ENCODE peak calls at places on chromosome 7, in five cellular contexts. One of them, this sample, is unnamed. For H3K9me3, the result is how much of the 10 kb centered on the place peaks cover.

GRCh38 chr7:78141533-78142281 is 343.1 kb downstream of the PHTF2 start:
- DNase-seq in prostate gland: no peak
- DNase-seq in endothelial cell of umbilical vein: no peak
- DNase-seq in upper lobe of left lung: no peak
- DNase-seq in breast epithelium: no peak
- DNase-seq in this sample: no peak

GRCh38 chr7:143096146-143096545 is 35.7 kb upstream of the PIP start:
- DNase-seq in upper lobe of left lung: no peak
- DNase-seq in endothelial cell of umbilical vein: no peak
- DNase-seq in prostate gland: peak
- DNase-seq in breast epithelium: no peak
- DNase-seq in this sample: no peak

GRCh38 chr7:56063882-56064625 is at the start of gene SUMF2:
- DNase-seq in endothelial cell of umbilical vein: peak
- DNase-seq in upper lobe of left lung: peak
- DNase-seq in prostate gland: peak
- DNase-seq in breast epithelium: peak
- DNase-seq in this sample: peak

GRCh38 chr7:86647340-86648094 is 3.8 kb downstream of the GRM3 start:
- DNase-seq in endothelial cell of umbilical vein: no peak
- DNase-seq in prostate gland: no peak
- DNase-seq in upper lobe of left lung: no peak
- DNase-seq in breast epithelium: no peak
- DNase-seq in this sample: no peak

GRCh38 chr7:125391921-125392320 is 462.3 kb upstream of the POT1 start:
- DNase-seq in upper lobe of left lung: no peak
- DNase-seq in endothelial cell of umbilical vein: peak
- DNase-seq in prostate gland: no peak
- DNase-seq in breast epithelium: no peak
- DNase-seq in this sample: no peak

GRCh38 chr7:123571684-123572083 is 14.1 kb upstream of the NDUFA5 start:
- DNase-seq in endothelial cell of umbilical vein: no peak
- DNase-seq in upper lobe of left lung: no peak
- DNase-seq in prostate gland: no peak
- DNase-seq in breast epithelium: no peak
- DNase-seq in this sample: no peak

GRCh38 chr7:31948041-31948440 is 122.2 kb downstream of the PDE1C start:
- DNase-seq in upper lobe of left lung: no peak
- DNase-seq in breast epithelium: no peak
- DNase-seq in prostate gland: no peak
- DNase-seq in endothelial cell of umbilical vein: no peak
- DNase-seq in this sample: no peak

GRCh38 chr7:80420876-80421275 is 91.0 kb downstream of the GNAT3 start:
- DNase-seq in upper lobe of left lung: no peak
- DNase-seq in prostate gland: no peak
- DNase-seq in endothelial cell of umbilical vein: peak
- DNase-seq in breast epithelium: no peak
- DNase-seq in this sample: no peak

GRCh38 chr7:13130321-13130720 is 442.9 kb downstream of the ARL4A start:
- DNase-seq in upper lobe of left lung: no peak
- DNase-seq in endothelial cell of umbilical vein: no peak
- DNase-seq in breast epithelium: no peak
- DNase-seq in prostate gland: no peak
- DNase-seq in this sample: no peak

GRCh38 chr7:78151229-78151628 is 352.7 kb downstream of the PHTF2 start:
- DNase-seq in upper lobe of left lung: no peak
- DNase-seq in breast epithelium: no peak
- DNase-seq in prostate gland: no peak
- DNase-seq in endothelial cell of umbilical vein: no peak
- DNase-seq in this sample: no peak

GRCh38 chr7:19224951-19225350 is 79.7 kb upstream of the FERD3L start:
- DNase-seq in prostate gland: no peak
- DNase-seq in breast epithelium: no peak
- DNase-seq in endothelial cell of umbilical vein: no peak
- DNase-seq in upper lobe of left lung: no peak
- DNase-seq in this sample: no peak

GRCh38 chr7:43650457-43651052 is 67.6 kb downstream of the STK17A start:
- DNase-seq in prostate gland: no peak
- DNase-seq in upper lobe of left lung: no peak
- DNase-seq in endothelial cell of umbilical vein: peak
- DNase-seq in breast epithelium: no peak
- DNase-seq in this sample: no peak

GRCh38 chr7:43649755-43650274 is 66.9 kb downstream of the STK17A start:
- DNase-seq in prostate gland: no peak
- DNase-seq in upper lobe of left lung: peak
- DNase-seq in breast epithelium: no peak
- DNase-seq in endothelial cell of umbilical vein: peak
- DNase-seq in this sample: no peak

GRCh38 chr7:43647314-43647691 is 64.4 kb downstream of the STK17A start:
- DNase-seq in prostate gland: no peak
- DNase-seq in upper lobe of left lung: no peak
- DNase-seq in breast epithelium: no peak
- DNase-seq in endothelial cell of umbilical vein: peak
- DNase-seq in this sample: no peak

GRCh38 chr7:43647772-43648643 is 65.1 kb downstream of the STK17A start:
- DNase-seq in endothelial cell of umbilical vein: peak
- DNase-seq in upper lobe of left lung: peak
- DNase-seq in breast epithelium: no peak
- DNase-seq in prostate gland: peak
- DNase-seq in this sample: peak

GRCh38 chr7:43648725-43649406 is 66.0 kb downstream of the STK17A start:
- DNase-seq in upper lobe of left lung: peak
- DNase-seq in endothelial cell of umbilical vein: peak
- DNase-seq in prostate gland: no peak
- DNase-seq in breast epithelium: no peak
- DNase-seq in this sample: no peak
- TF ChIP-seq POLR2AphosphoS5 in upper lobe of left lung: no peak
- TF ChIP-seq POLR2AphosphoS5 in endothelial cell of umbilical vein: peak
- TF ChIP-seq POLR2AphosphoS5 in prostate gland: no peak
- TF ChIP-seq POLR2AphosphoS5 in breast epithelium: no peak
- TF ChIP-seq POLR2AphosphoS5 in this sample: no peak

GRCh38 chr7:4144801-4145470 is 537.2 kb upstream of the FOXK1 start:
- DNase-seq in prostate gland: peak
- DNase-seq in upper lobe of left lung: no peak
- DNase-seq in breast epithelium: no peak
- DNase-seq in endothelial cell of umbilical vein: peak
- DNase-seq in this sample: peak

GRCh38 chr7:4143511-4144160 is 538.5 kb upstream of the FOXK1 start:
- DNase-seq in breast epithelium: no peak
- DNase-seq in prostate gland: no peak
- DNase-seq in upper lobe of left lung: no peak
- DNase-seq in endothelial cell of umbilical vein: no peak
- DNase-seq in this sample: no peak

GRCh38 chr7:4145576-4145975 is 536.5 kb upstream of the FOXK1 start:
- DNase-seq in endothelial cell of umbilical vein: no peak
- DNase-seq in breast epithelium: no peak
- DNase-seq in upper lobe of left lung: no peak
- DNase-seq in prostate gland: no peak
- DNase-seq in this sample: no peak

GRCh38 chr7:4143006-4143405 is 539.1 kb upstream of the FOXK1 start:
- DNase-seq in breast epithelium: no peak
- DNase-seq in prostate gland: no peak
- DNase-seq in endothelial cell of umbilical vein: no peak
- DNase-seq in upper lobe of left lung: no peak
- DNase-seq in this sample: peak

DNA sequence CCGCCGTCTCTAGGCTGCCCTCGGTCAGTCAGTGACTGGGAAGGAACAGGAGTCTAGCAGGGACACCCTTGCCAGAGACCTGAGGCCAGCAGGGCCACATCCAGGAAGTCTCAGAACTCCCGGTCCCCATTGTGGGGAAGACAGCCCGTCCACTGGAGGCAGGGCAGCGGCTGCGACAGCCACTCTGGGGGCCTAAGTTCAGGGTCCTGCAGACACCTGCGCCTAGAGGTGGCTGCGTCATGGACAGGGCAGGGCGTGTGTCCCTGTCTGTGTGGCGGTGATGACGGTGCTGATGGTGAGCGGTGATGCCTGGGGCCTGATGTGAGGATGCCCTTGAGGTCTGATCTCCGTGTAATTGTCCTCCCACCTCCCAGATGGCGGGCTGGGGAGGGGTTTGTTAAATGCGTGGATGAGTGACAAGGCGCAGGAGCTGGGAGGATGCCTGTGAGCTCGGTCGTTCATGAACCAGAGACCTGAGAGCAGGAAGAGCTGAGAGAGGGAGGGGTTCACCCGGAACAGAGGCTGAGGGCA is 537.9 kb upstream of the FOXK1 start:
- DNase-seq in prostate gland: no peak
- DNase-seq in endothelial cell of umbilical vein: no peak
- DNase-seq in upper lobe of left lung: no peak
- DNase-seq in breast epithelium: no peak
- DNase-seq in this sample: no peak
- H3K4me3 ChIP-seq in prostate gland: no peak
- H3K4me3 ChIP-seq in endothelial cell of umbilical vein: no peak
- H3K4me3 ChIP-seq in upper lobe of left lung: peak
- H3K4me3 ChIP-seq in breast epithelium: peak
- H3K4me3 ChIP-seq in this sample: peak

DNA sequence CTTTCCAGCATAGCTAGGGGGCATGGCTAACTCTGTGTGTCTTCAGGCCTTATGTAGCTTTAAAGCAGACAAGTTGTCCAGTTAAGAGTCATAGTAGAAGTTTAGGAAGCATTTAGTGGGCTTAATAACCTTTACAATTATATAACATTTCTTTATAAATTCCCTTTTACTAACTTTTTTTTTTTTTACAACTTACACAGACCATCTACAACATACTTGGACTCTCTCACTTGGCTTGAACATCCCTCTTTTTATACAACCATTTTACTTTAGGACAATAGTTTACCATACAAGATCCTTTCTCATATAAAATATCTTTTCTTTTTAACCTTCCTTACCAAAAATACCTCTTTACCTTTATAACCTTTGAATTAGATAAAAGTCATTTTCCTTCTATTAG is 26.3 kb downstream of the SP4 start:
- DNase-seq in upper lobe of left lung: no peak
- DNase-seq in prostate gland: no peak
- DNase-seq in endothelial cell of umbilical vein: no peak
- DNase-seq in breast epithelium: no peak
- DNase-seq in this sample: no peak
- H3K9me3 ChIP-seq in upper lobe of left lung: under half
- H3K9me3 ChIP-seq in prostate gland: under half
- H3K9me3 ChIP-seq in endothelial cell of umbilical vein: under half
- H3K9me3 ChIP-seq in breast epithelium: under half
- H3K9me3 ChIP-seq in this sample: under half

DNA sequence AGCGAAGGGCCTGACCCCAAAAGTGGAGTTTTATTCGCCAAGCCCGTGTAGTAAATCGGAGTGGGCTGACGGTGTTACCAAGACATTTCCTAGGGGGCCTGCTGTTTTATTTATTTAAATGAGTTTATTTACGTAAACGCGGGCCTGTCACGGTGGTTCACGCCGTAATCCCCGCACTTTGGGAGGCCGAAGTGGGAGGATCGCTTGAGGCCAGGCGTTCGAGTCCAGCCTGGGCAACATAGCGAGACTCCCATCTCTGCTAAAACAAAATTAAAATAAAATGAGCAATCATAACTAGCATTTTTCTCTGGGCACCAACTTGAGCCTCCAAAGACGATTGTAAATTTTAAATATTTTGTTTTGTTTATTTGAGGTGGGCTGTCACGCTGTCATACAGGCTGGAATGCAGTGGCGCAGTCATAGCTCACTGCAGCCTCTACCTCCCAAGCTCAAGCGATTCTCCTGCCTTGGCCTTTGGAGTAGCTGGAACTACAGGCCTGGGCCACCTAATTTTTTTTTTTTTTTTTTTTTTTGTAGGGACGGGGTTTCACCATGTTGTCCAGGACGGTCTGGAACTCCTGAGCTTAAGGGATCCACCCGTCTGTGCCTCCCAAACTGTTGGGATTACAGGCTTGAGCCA is 954 bp downstream of the ZNF655 start:
- DNase-seq in breast epithelium: no peak
- DNase-seq in prostate gland: no peak
- DNase-seq in endothelial cell of umbilical vein: no peak
- DNase-seq in upper lobe of left lung: no peak
- DNase-seq in this sample: no peak
- TF ChIP-seq POLR2AphosphoS5 in breast epithelium: no peak
- TF ChIP-seq POLR2AphosphoS5 in prostate gland: no peak
- TF ChIP-seq POLR2AphosphoS5 in endothelial cell of umbilical vein: no peak
- TF ChIP-seq POLR2AphosphoS5 in upper lobe of left lung: no peak
- TF ChIP-seq POLR2AphosphoS5 in this sample: no peak

DNA sequence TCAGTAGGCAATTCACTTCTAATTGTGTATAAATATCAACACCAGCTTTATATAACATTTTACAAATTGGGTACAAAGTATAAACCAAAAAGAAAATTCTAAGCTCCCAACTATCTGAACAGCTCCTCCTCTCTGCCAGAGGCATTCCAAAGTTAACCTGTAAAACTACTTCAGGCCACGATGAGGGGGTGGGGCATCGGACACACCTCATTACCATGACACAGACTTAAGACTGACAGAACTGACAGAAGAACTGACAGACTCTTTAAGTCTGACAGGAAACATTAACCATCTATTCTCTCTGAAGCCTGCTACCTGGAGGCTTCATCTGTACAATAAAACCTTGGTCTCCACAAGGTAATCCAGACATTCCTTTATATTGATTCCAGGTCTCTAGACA is 12.3 kb downstream of the ESYT2 start:
- DNase-seq in upper lobe of left lung: peak
- DNase-seq in prostate gland: no peak
- DNase-seq in breast epithelium: no peak
- DNase-seq in endothelial cell of umbilical vein: no peak
- DNase-seq in this sample: no peak
- H3K4me3 ChIP-seq in upper lobe of left lung: no peak
- H3K4me3 ChIP-seq in prostate gland: no peak
- H3K4me3 ChIP-seq in breast epithelium: no peak
- H3K4me3 ChIP-seq in endothelial cell of umbilical vein: no peak
- H3K4me3 ChIP-seq in this sample: no peak

GRCh38 chr7:157989611-157990010 is 598.0 kb downstream of the PTPRN2 start:
- DNase-seq in upper lobe of left lung: no peak
- DNase-seq in breast epithelium: no peak
- DNase-seq in prostate gland: no peak
- DNase-seq in endothelial cell of umbilical vein: no peak
- DNase-seq in this sample: no peak
- H3K9me3 ChIP-seq in upper lobe of left lung: under half
- H3K9me3 ChIP-seq in breast epithelium: under half
- H3K9me3 ChIP-seq in prostate gland: under half
- H3K9me3 ChIP-seq in endothelial cell of umbilical vein: under half
- H3K9me3 ChIP-seq in this sample: under half